ENCODE peak calls at places on chromosomes 6 and 20, in five cellular contexts. One of them, this sample, is unnamed.

GRCh38 chr6:6614096-6614964 is 25.8 kb downstream of the LY86 start:
- DNase-seq in A549: no peak
- DNase-seq in GM12878: no peak
- DNase-seq in A673: no peak
- DNase-seq in spleen: no peak
- DNase-seq in this sample: no peak

GRCh38 chr6:127342946-127343752 is at the start of gene ECHDC1:
- DNase-seq in A549: peak; percentile 64
- DNase-seq in GM12878: no peak
- DNase-seq in A673: peak; percentile 92
- DNase-seq in spleen: peak; percentile 93
- DNase-seq in this sample: peak; percentile 87

GRCh38 chr20:59441306-59441705 is 140.9 kb downstream of the EDN3 start:
- DNase-seq in A549: no peak
- DNase-seq in GM12878: no peak
- DNase-seq in A673: no peak
- DNase-seq in spleen: no peak
- DNase-seq in this sample: no peak

GRCh38 chr6:151493495-151494234 is at the start of gene CCDC170:
- DNase-seq in A549: peak; percentile 25
- DNase-seq in GM12878: no peak
- DNase-seq in A673: peak; percentile 35
- DNase-seq in spleen: peak; percentile 87
- DNase-seq in this sample: no peak

GRCh38 chr20:61655591-61655990 is 403.5 kb downstream of the CDH4 start:
- DNase-seq in A549: no peak
- DNase-seq in GM12878: no peak
- DNase-seq in A673: no peak
- DNase-seq in spleen: no peak
- DNase-seq in this sample: no peak

GRCh38 chr6:84643778-84644177 is 120.6 kb downstream of the TBX18 start:
- DNase-seq in A549: no peak
- DNase-seq in GM12878: no peak
- DNase-seq in A673: no peak
- DNase-seq in spleen: no peak
- DNase-seq in this sample: no peak

GRCh38 chr6:24981385-24981758 is 45.6 kb upstream of the RIPOR2 start:
- DNase-seq in A549: no peak
- DNase-seq in GM12878: no peak
- DNase-seq in A673: peak; percentile 33
- DNase-seq in spleen: no peak
- DNase-seq in this sample: no peak

GRCh38 chr6:33802186-33803061 is 1.4 kb downstream of the MLN start:
- DNase-seq in A549: no peak
- DNase-seq in GM12878: no peak
- DNase-seq in A673: peak; percentile 24
- DNase-seq in spleen: no peak
- DNase-seq in this sample: no peak

GRCh38 chr6:105765239-105765638 is 320.9 kb upstream of the PRDM1 start:
- DNase-seq in A549: no peak
- DNase-seq in GM12878: no peak
- DNase-seq in A673: no peak
- DNase-seq in spleen: no peak
- DNase-seq in this sample: no peak

GRCh38 chr20:7505835-7506221 is 434.4 kb downstream of the HAO1 start:
- DNase-seq in A549: no peak
- DNase-seq in GM12878: no peak
- DNase-seq in A673: no peak
- DNase-seq in spleen: no peak
- DNase-seq in this sample: no peak

GRCh38 chr6:83185096-83185495 is 8.0 kb downstream of the PGM3 start:
- DNase-seq in A549: no peak
- DNase-seq in GM12878: no peak
- DNase-seq in A673: no peak
- DNase-seq in spleen: no peak
- DNase-seq in this sample: no peak

GRCh38 chr6:134345780-134346179 is 27.9 kb upstream of the SGK1 start:
- DNase-seq in A549: no peak
- DNase-seq in GM12878: no peak
- DNase-seq in A673: no peak
- DNase-seq in spleen: no peak
- DNase-seq in this sample: no peak

GRCh38 chr6:15387118-15387517 is 141.2 kb downstream of the JARID2 start:
- DNase-seq in A549: no peak
- DNase-seq in GM12878: no peak
- DNase-seq in A673: no peak
- DNase-seq in spleen: no peak
- DNase-seq in this sample: peak; percentile 50

GRCh38 chr20:49786671-49787370 is 25.8 kb upstream of the SLC9A8 start:
- DNase-seq in A549: no peak
- DNase-seq in GM12878: no peak
- DNase-seq in A673: no peak
- DNase-seq in spleen: no peak
- DNase-seq in this sample: no peak

GRCh38 chr6:53696351-53696750 is 30.8 kb upstream of the KLHL31 start:
- DNase-seq in A549: no peak
- DNase-seq in GM12878: no peak
- DNase-seq in A673: no peak
- DNase-seq in spleen: no peak
- DNase-seq in this sample: no peak

GRCh38 chr6:3267162-3267561 is 8.4 kb downstream of the PSMG4 start:
- DNase-seq in A549: no peak
- DNase-seq in GM12878: no peak
- DNase-seq in A673: no peak
- DNase-seq in spleen: peak; percentile 49
- DNase-seq in this sample: no peak

GRCh38 chr20:34016736-34017135 is 23.0 kb downstream of the RALY start:
- DNase-seq in A549: no peak
- DNase-seq in GM12878: no peak
- DNase-seq in A673: no peak
- DNase-seq in spleen: no peak
- DNase-seq in this sample: no peak

GRCh38 chr20:49384437-49385434 is 97.7 kb downstream of the KCNB1 start:
- DNase-seq in A549: peak; percentile 39
- DNase-seq in GM12878: no peak
- DNase-seq in A673: peak; percentile 87
- DNase-seq in spleen: peak; percentile 87
- DNase-seq in this sample: peak; percentile 55

GRCh38 chr20:45822863-45823262 is 4.2 kb downstream of the TNNC2 start:
- DNase-seq in A549: no peak
- DNase-seq in GM12878: no peak
- DNase-seq in A673: peak; percentile 30
- DNase-seq in spleen: no peak
- DNase-seq in this sample: no peak

GRCh38 chr6:51105357-51105756 is 286.7 kb downstream of the TFAP2B start:
- DNase-seq in A549: no peak
- DNase-seq in GM12878: no peak
- DNase-seq in A673: no peak
- DNase-seq in spleen: no peak
- DNase-seq in this sample: no peak

GRCh38 chr6:112571486-112571885 is 224.4 kb downstream of the RFPL4B start:
- DNase-seq in A549: no peak
- DNase-seq in GM12878: no peak
- DNase-seq in A673: no peak
- DNase-seq in spleen: no peak
- DNase-seq in this sample: no peak

GRCh38 chr6:3061501-3061941 is 6.8 kb upstream of the RIPK1 start:
- DNase-seq in A549: no peak
- DNase-seq in GM12878: no peak
- DNase-seq in A673: peak; percentile 37
- DNase-seq in spleen: no peak
- DNase-seq in this sample: no peak

GRCh38 chr6:10553869-10554268 is 32.7 kb downstream of the GCNT2 start:
- DNase-seq in A549: no peak
- DNase-seq in GM12878: no peak
- DNase-seq in A673: no peak
- DNase-seq in spleen: no peak
- DNase-seq in this sample: no peak

GRCh38 chr20:3195607-3196230 is 8.8 kb downstream of the DDRGK1 start:
- DNase-seq in A549: no peak
- DNase-seq in GM12878: no peak
- DNase-seq in A673: no peak
- DNase-seq in spleen: peak; percentile 12
- DNase-seq in this sample: no peak

GRCh38 chr20:6490849-6491248 is 276.6 kb upstream of the BMP2 start:
- DNase-seq in A549: no peak
- DNase-seq in GM12878: no peak
- DNase-seq in A673: no peak
- DNase-seq in spleen: no peak
- DNase-seq in this sample: no peak

GRCh38 chr6:79946773-79947190 is 571 bp downstream of the ELOVL4 start:
- DNase-seq in A549: peak; percentile 5
- DNase-seq in GM12878: no peak
- DNase-seq in A673: peak; percentile 56
- DNase-seq in spleen: no peak
- DNase-seq in this sample: no peak

DNA sequence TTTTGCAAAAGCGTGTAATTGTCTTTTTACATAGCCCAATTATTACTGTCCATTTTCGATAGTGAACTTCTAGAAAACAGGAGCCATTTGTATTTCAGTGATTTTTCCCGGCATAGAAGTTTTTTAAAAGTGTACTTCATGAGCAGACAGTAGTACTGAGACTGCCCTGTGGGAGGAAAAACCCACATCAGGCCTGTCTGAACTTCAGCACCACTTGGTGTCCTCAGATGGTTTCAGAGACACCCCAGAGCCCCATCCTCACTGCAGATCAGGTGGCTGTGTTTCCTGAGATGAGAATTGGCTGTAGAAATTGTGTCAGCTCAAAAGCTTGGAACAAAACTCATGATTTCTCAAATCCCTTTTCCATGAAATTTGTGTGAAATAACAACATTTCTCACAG is 110.1 kb upstream of the RIN2 start:
- DNase-seq in A549: no peak
- DNase-seq in GM12878: no peak
- DNase-seq in A673: no peak
- DNase-seq in spleen: no peak
- DNase-seq in this sample: no peak
- H3K4me3 ChIP-seq in A549: no peak overlapping the region
- H3K4me3 ChIP-seq in GM12878: no peak overlapping the region
- H3K4me3 ChIP-seq in A673: no peak overlapping the region
- H3K4me3 ChIP-seq in spleen: no peak overlapping the region
- H3K4me3 ChIP-seq in this sample: no peak overlapping the region

GRCh38 chr6:11618533-11618932 is 81.0 kb downstream of the TMEM170B start:
- DNase-seq in A549: peak; percentile 13
- DNase-seq in GM12878: peak; percentile 13
- DNase-seq in A673: peak; percentile 32
- DNase-seq in spleen: no peak
- DNase-seq in this sample: peak; percentile 53
- TF ChIP-seq CTCF in A549: peak; percentile 28
- TF ChIP-seq CTCF in GM12878: peak; percentile 36
- TF ChIP-seq CTCF in A673: peak; percentile 45
- TF ChIP-seq CTCF in spleen: no peak
- TF ChIP-seq CTCF in this sample: peak; percentile 39

GRCh38 chr20:610130-611046 is at the start of gene TCF15:
- DNase-seq in A549: no peak
- DNase-seq in GM12878: no peak
- DNase-seq in A673: peak; percentile 45
- DNase-seq in spleen: no peak
- DNase-seq in this sample: no peak
- H3K4me3 ChIP-seq in A549: no peak within 1 kb of the TSS
- H3K4me3 ChIP-seq in GM12878: no peak within 1 kb of the TSS
- H3K4me3 ChIP-seq in A673: no peak within 1 kb of the TSS
- H3K4me3 ChIP-seq in spleen: peak within 1 kb of the TSS; percentile 59
- H3K4me3 ChIP-seq in this sample: no peak within 1 kb of the TSS

GRCh38 chr6:39803872-39804271 is 11.7 kb downstream of the DAAM2 start:
- DNase-seq in A549: no peak
- DNase-seq in GM12878: no peak
- DNase-seq in A673: no peak
- DNase-seq in spleen: no peak
- DNase-seq in this sample: no peak
- TF ChIP-seq CTCF in A549: no peak
- TF ChIP-seq CTCF in GM12878: no peak
- TF ChIP-seq CTCF in A673: no peak
- TF ChIP-seq CTCF in spleen: no peak
- TF ChIP-seq CTCF in this sample: no peak